ENCODE peak calls at places on chromosome 3, in seven cellular contexts. One of them, this sample, is unnamed.

GRCh38 chr3:9786825-9787654 is 5.2 kb downstream of the TADA3 start:
- DNase-seq in aorta: peak
- DNase-seq in substantia nigra: no peak
- DNase-seq in K562: peak
- DNase-seq in heart right ventricle: no peak
- DNase-seq in AG04450: no peak
- DNase-seq in SK-N-SH: no peak
- DNase-seq in this sample: peak

GRCh38 chr3:191715585-191715984 is 254.6 kb downstream of the PYDC2 start:
- DNase-seq in substantia nigra: no peak
- DNase-seq in SK-N-SH: no peak
- DNase-seq in AG04450: no peak
- DNase-seq in aorta: no peak
- DNase-seq in heart right ventricle: no peak
- DNase-seq in K562: no peak
- DNase-seq in this sample: no peak

GRCh38 chr3:24596626-24597025 is 102.0 kb upstream of the THRB start:
- DNase-seq in K562: no peak
- DNase-seq in AG04450: no peak
- DNase-seq in SK-N-SH: no peak
- DNase-seq in aorta: no peak
- DNase-seq in substantia nigra: no peak
- DNase-seq in heart right ventricle: no peak
- DNase-seq in this sample: no peak

GRCh38 chr3:104411760-104412159 is 954.9 kb upstream of the ALCAM start:
- DNase-seq in AG04450: no peak
- DNase-seq in SK-N-SH: no peak
- DNase-seq in K562: no peak
- DNase-seq in aorta: no peak
- DNase-seq in substantia nigra: no peak
- DNase-seq in heart right ventricle: no peak
- DNase-seq in this sample: no peak

GRCh38 chr3:13085846-13086179 is 12.6 kb upstream of the IQSEC1 start:
- DNase-seq in SK-N-SH: no peak
- DNase-seq in aorta: no peak
- DNase-seq in heart right ventricle: no peak
- DNase-seq in substantia nigra: no peak
- DNase-seq in K562: no peak
- DNase-seq in AG04450: no peak
- DNase-seq in this sample: no peak

GRCh38 chr3:153927107-153927506 is 194.1 kb upstream of the ARHGEF26 start:
- DNase-seq in K562: peak
- DNase-seq in SK-N-SH: no peak
- DNase-seq in AG04450: peak
- DNase-seq in heart right ventricle: no peak
- DNase-seq in substantia nigra: no peak
- DNase-seq in aorta: no peak
- DNase-seq in this sample: no peak

GRCh38 chr3:179093807-179094206 is 22.2 kb upstream of the ZMAT3 start:
- DNase-seq in heart right ventricle: no peak
- DNase-seq in aorta: no peak
- DNase-seq in K562: no peak
- DNase-seq in substantia nigra: no peak
- DNase-seq in AG04450: no peak
- DNase-seq in SK-N-SH: no peak
- DNase-seq in this sample: no peak

GRCh38 chr3:39287216-39287858 is 7.5 kb upstream of the CX3CR1 start:
- DNase-seq in SK-N-SH: no peak
- DNase-seq in K562: peak
- DNase-seq in aorta: no peak
- DNase-seq in AG04450: no peak
- DNase-seq in substantia nigra: no peak
- DNase-seq in heart right ventricle: no peak
- DNase-seq in this sample: no peak

GRCh38 chr3:143121240-143122088 is 1.9 kb downstream of the CHST2 start:
- DNase-seq in substantia nigra: no peak
- DNase-seq in K562: peak
- DNase-seq in aorta: peak
- DNase-seq in AG04450: peak
- DNase-seq in heart right ventricle: peak
- DNase-seq in SK-N-SH: peak
- DNase-seq in this sample: peak

GRCh38 chr3:113985526-113985925 is 37.7 kb downstream of the ZDHHC23 start:
- DNase-seq in AG04450: no peak
- DNase-seq in SK-N-SH: no peak
- DNase-seq in heart right ventricle: no peak
- DNase-seq in aorta: no peak
- DNase-seq in substantia nigra: no peak
- DNase-seq in K562: no peak
- DNase-seq in this sample: no peak

GRCh38 chr3:24686764-24687163 is 192.1 kb upstream of the THRB start:
- DNase-seq in SK-N-SH: no peak
- DNase-seq in heart right ventricle: no peak
- DNase-seq in AG04450: no peak
- DNase-seq in K562: no peak
- DNase-seq in aorta: no peak
- DNase-seq in substantia nigra: no peak
- DNase-seq in this sample: no peak

GRCh38 chr3:51378726-51379125 is 6.4 kb upstream of the MANF start:
- DNase-seq in SK-N-SH: no peak
- DNase-seq in aorta: peak
- DNase-seq in heart right ventricle: no peak
- DNase-seq in substantia nigra: no peak
- DNase-seq in AG04450: no peak
- DNase-seq in K562: no peak
- DNase-seq in this sample: no peak

GRCh38 chr3:71454513-71455423 is 128.8 kb downstream of the FOXP1 start:
- DNase-seq in aorta: no peak
- DNase-seq in substantia nigra: no peak
- DNase-seq in SK-N-SH: no peak
- DNase-seq in K562: no peak
- DNase-seq in heart right ventricle: no peak
- DNase-seq in AG04450: no peak
- DNase-seq in this sample: no peak
- H3K27ac ChIP-seq in aorta: no peak
- H3K27ac ChIP-seq in substantia nigra: no peak
- H3K27ac ChIP-seq in SK-N-SH: no peak
- H3K27ac ChIP-seq in K562: no peak
- H3K27ac ChIP-seq in heart right ventricle: no peak
- H3K27ac ChIP-seq in AG04450: no peak
- H3K27ac ChIP-seq in this sample: no peak

GRCh38 chr3:97952280-97952679 is 20.0 kb downstream of the RIOX2 start:
- DNase-seq in AG04450: peak
- DNase-seq in SK-N-SH: no peak
- DNase-seq in K562: no peak
- DNase-seq in aorta: peak
- DNase-seq in heart right ventricle: no peak
- DNase-seq in substantia nigra: no peak
- DNase-seq in this sample: no peak
- H3K27ac ChIP-seq in AG04450: no peak
- H3K27ac ChIP-seq in SK-N-SH: no peak
- H3K27ac ChIP-seq in K562: no peak
- H3K27ac ChIP-seq in aorta: no peak
- H3K27ac ChIP-seq in heart right ventricle: no peak
- H3K27ac ChIP-seq in substantia nigra: no peak
- H3K27ac ChIP-seq in this sample: no peak

GRCh38 chr3:196689941-196690660 is 21.9 kb downstream of the CEP19 start:
- DNase-seq in SK-N-SH: no peak
- DNase-seq in substantia nigra: no peak
- DNase-seq in heart right ventricle: no peak
- DNase-seq in aorta: no peak
- DNase-seq in AG04450: no peak
- DNase-seq in K562: no peak
- DNase-seq in this sample: no peak

GRCh38 chr3:196684548-196685407 is 27.3 kb downstream of the CEP19 start:
- DNase-seq in heart right ventricle: peak
- DNase-seq in SK-N-SH: peak
- DNase-seq in aorta: no peak
- DNase-seq in substantia nigra: no peak
- DNase-seq in AG04450: peak
- DNase-seq in K562: peak
- DNase-seq in this sample: peak

GRCh38 chr3:196686436-196686835 is 25.6 kb downstream of the CEP19 start:
- DNase-seq in AG04450: no peak
- DNase-seq in SK-N-SH: no peak
- DNase-seq in K562: no peak
- DNase-seq in heart right ventricle: no peak
- DNase-seq in aorta: no peak
- DNase-seq in substantia nigra: no peak
- DNase-seq in this sample: no peak

GRCh38 chr3:196694202-196694638 is 17.8 kb downstream of the CEP19 start:
- DNase-seq in substantia nigra: no peak
- DNase-seq in aorta: no peak
- DNase-seq in AG04450: no peak
- DNase-seq in SK-N-SH: peak
- DNase-seq in heart right ventricle: no peak
- DNase-seq in K562: no peak
- DNase-seq in this sample: no peak

GRCh38 chr3:196688349-196688748 is 23.7 kb downstream of the CEP19 start:
- DNase-seq in substantia nigra: no peak
- DNase-seq in AG04450: peak
- DNase-seq in SK-N-SH: no peak
- DNase-seq in aorta: no peak
- DNase-seq in heart right ventricle: peak
- DNase-seq in K562: no peak
- DNase-seq in this sample: no peak
- H3K27ac ChIP-seq in substantia nigra: no peak
- H3K27ac ChIP-seq in AG04450: no peak
- H3K27ac ChIP-seq in SK-N-SH: no peak
- H3K27ac ChIP-seq in aorta: no peak
- H3K27ac ChIP-seq in heart right ventricle: peak
- H3K27ac ChIP-seq in K562: no peak
- H3K27ac ChIP-seq in this sample: no peak

DNA sequence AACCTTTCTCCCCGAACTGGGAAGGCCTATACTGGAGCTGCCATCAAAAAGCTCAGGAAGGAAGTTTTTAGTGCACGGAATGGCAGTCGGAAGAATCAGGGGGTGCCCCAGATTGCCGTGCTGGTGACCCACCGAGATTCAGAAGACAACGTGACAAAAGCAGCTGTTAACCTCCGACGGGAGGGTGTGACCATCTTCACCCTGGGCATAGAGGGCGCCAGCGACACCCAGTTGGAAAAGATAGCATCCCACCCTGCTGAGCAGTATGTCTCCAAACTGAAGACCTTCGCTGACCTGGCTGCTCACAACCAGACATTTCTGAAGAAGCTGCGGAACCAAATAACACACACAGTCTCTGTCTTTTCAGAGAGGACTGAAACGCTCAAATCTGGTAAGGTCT is 48.2 kb downstream of the COL6A6 start:
- DNase-seq in SK-N-SH: no peak
- DNase-seq in K562: no peak
- DNase-seq in aorta: no peak
- DNase-seq in AG04450: no peak
- DNase-seq in substantia nigra: no peak
- DNase-seq in heart right ventricle: no peak
- DNase-seq in this sample: no peak
- H3K27ac ChIP-seq in SK-N-SH: no peak
- H3K27ac ChIP-seq in K562: no peak
- H3K27ac ChIP-seq in aorta: no peak
- H3K27ac ChIP-seq in AG04450: no peak
- H3K27ac ChIP-seq in substantia nigra: no peak
- H3K27ac ChIP-seq in heart right ventricle: no peak
- H3K27ac ChIP-seq in this sample: no peak

DNA sequence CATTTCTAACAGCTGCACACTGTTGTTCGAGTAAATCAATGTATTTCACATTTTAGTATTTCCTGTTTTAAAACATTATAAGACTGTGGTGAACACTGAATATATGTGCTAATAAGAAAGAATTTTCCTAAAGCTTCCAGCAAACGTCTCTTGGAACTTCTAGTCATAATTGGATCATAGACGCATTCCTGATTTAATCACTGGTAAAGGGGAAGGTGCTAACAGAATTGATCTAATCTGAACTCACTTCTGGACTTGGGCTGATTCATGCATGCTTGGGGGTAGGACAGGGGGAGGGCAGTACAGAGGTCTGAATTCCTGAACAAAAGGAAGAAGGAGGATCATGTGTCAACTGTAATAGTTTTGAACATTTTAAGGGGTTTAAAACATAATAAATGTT is 7.3 kb upstream of the LEKR1 start:
- DNase-seq in aorta: no peak
- DNase-seq in substantia nigra: no peak
- DNase-seq in SK-N-SH: no peak
- DNase-seq in heart right ventricle: no peak
- DNase-seq in K562: peak
- DNase-seq in AG04450: no peak
- DNase-seq in this sample: no peak
- H3K27ac ChIP-seq in aorta: no peak
- H3K27ac ChIP-seq in substantia nigra: no peak
- H3K27ac ChIP-seq in SK-N-SH: peak
- H3K27ac ChIP-seq in heart right ventricle: no peak
- H3K27ac ChIP-seq in K562: no peak
- H3K27ac ChIP-seq in AG04450: no peak
- H3K27ac ChIP-seq in this sample: no peak